ENCODE peak calls at places on chromosomes 5 and 9, in nine cellular contexts. O is SW480; W is frontal cortex; P is T-helper 2 cell; D is stimulated activated CD4-positive, alpha-beta T cell treated with anti-CD3 and anti-CD28 coated beads, Interleukin-12 subunit alpha, Interleukin-12 subunit beta, amount 100 ng/mL, for 4 hours; B is WTC11; K is SK-N-MC; L is RPMI7951; I is effector memory CD8-positive, alpha-beta T cell. M is an unnamed sample.

GRCh38 chr5:171712616-171713015 is 73.0 kb upstream of the SMIM23 start:
- DNase-seq in O (no peak), W (no peak), P (no peak), D (no peak), B (no peak), K (no peak), L (no peak), I (no peak), M (no peak)

GRCh38 chr9:122445155-122445749 is 32.5 kb downstream of the OR1J1 start:
- DNase-seq in O (no peak), W (no peak), P (no peak), D (no peak), B (no peak), K (no peak), L (peak; percentile 52), I (no peak), M (no peak)

GRCh38 chr5:172561151-172561550 is 79.9 kb upstream of the NEURL1B start:
- DNase-seq in O (no peak), W (no peak), P (no peak), D (no peak), B (no peak), K (no peak), L (no peak), I (no peak), M (no peak)

GRCh38 chr5:52342361-52342760 is 445.4 kb upstream of the ITGA1 start:
- DNase-seq in O (no peak), W (no peak), P (no peak), D (no peak), B (no peak), K (no peak), L (no peak), I (no peak), M (no peak)

GRCh38 chr5:111296570-111296969 is 72.4 kb downstream of the CAMK4 start:
- DNase-seq in O (no peak), W (no peak), P (no peak), D (no peak), B (no peak), K (no peak), L (no peak), I (no peak), M (no peak)

GRCh38 chr9:109793921-109794320 is 13.9 kb downstream of the PALM2AKAP2 start:
- DNase-seq in O (no peak), W (no peak), P (no peak), D (no peak), B (no peak), K (no peak), L (no peak), I (no peak), M (no peak)

GRCh38 chr5:155625897-155626543 is 612.5 kb downstream of the KIF4B start:
- DNase-seq in O (no peak), W (no peak), P (no peak), D (no peak), B (no peak), K (no peak), L (no peak), I (no peak), M (no peak)

GRCh38 chr9:35756743-35757526 is 2.9 kb upstream of the MSMP start:
- DNase-seq in O (peak; percentile 80), W (peak; percentile 41), P (peak; percentile 86), D (peak; percentile 23), B (peak; percentile 81), K (no peak), L (peak; percentile 22), I (no peak), M (no peak)

GRCh38 chr9:127519301-127520166 is 68.2 kb downstream of the LRSAM1 start:
- DNase-seq in O (peak; percentile 93), W (no peak), P (peak; percentile 18), D (peak; percentile 11), B (no peak), K (no peak), L (peak; percentile 99), I (peak; percentile 24), M (no peak)

GRCh38 chr5:180670586-180671359 is 21.4 kb upstream of the FLT4 start:
- DNase-seq in O (peak; percentile 62), W (peak; percentile 65), P (peak; percentile 65), D (peak; percentile 48), B (peak; percentile 63), K (no peak), L (peak; percentile 41), I (peak; percentile 24), M (peak; percentile 56)

GRCh38 chr9:37348917-37349316 is 73.6 kb upstream of the GRHPR start:
- DNase-seq in O (no peak), W (no peak), P (no peak), D (no peak), B (no peak), K (no peak), L (no peak), I (no peak), M (no peak)

GRCh38 chr5:110702704-110703103 is 23.8 kb downstream of the TMEM232 start:
- DNase-seq in O (no peak), W (no peak), P (no peak), D (no peak), B (no peak), K (no peak), L (no peak), I (no peak), M (no peak)

GRCh38 chr9:113461285-113461684 is 2.2 kb upstream of the RGS3 start:
- DNase-seq in O (no peak), W (no peak), P (no peak), D (no peak), B (no peak), K (no peak), L (no peak), I (no peak), M (no peak)

GRCh38 chr9:135275163-135275925 is 187.9 kb downstream of the OLFM1 start:
- DNase-seq in O (no peak), W (peak; percentile 62), P (no peak), D (no peak), B (no peak), K (no peak), L (no peak), I (no peak), M (no peak)

GRCh38 chr5:31023105-31023504 is 170.4 kb upstream of the CDH6 start:
- DNase-seq in O (no peak), W (no peak), P (no peak), D (no peak), B (no peak), K (no peak), L (no peak), I (no peak), M (no peak)

GRCh38 chr5:118857700-118858099 is 130.6 kb downstream of the DTWD2 start:
- DNase-seq in O (no peak), W (no peak), P (no peak), D (no peak), B (no peak), K (no peak), L (no peak), I (no peak), M (no peak)

GRCh38 chr5:119439140-119439625 is 13.1 kb upstream of the HSD17B4 start:
- DNase-seq in O (no peak), W (no peak), P (no peak), D (no peak), B (no peak), K (no peak), L (peak; percentile 43), I (no peak), M (peak; percentile 45)

GRCh38 chr5:142056831-142057696 is 44.2 kb upstream of the GNPDA1 start:
- DNase-seq in O (no peak), W (no peak), P (no peak), D (no peak), B (no peak), K (peak; percentile 58), L (no peak), I (no peak), M (no peak)

GRCh38 chr9:19640023-19640422 is 148.8 kb downstream of the SLC24A2 start:
- DNase-seq in O (no peak), W (no peak), P (no peak), D (no peak), B (no peak), K (no peak), L (no peak), I (no peak), M (no peak)

GRCh38 chr5:355379-355935 is 33.9 kb downstream of the AHRR start:
- DNase-seq in O (no peak), W (no peak), P (no peak), D (no peak), B (no peak), K (no peak), L (no peak), I (no peak), M (no peak)

GRCh38 chr5:80382488-80382887 is 25.4 kb upstream of the ZFYVE16 start:
- DNase-seq in O (no peak), W (no peak), P (no peak), D (no peak), B (no peak), K (no peak), L (no peak), I (no peak), M (no peak)

GRCh38 chr5:155689403-155689802 is 637.6 kb upstream of the SGCD start:
- DNase-seq in O (no peak), W (no peak), P (no peak), D (no peak), B (no peak), K (no peak), L (no peak), I (no peak), M (no peak)

GRCh38 chr9:11805969-11806368 is 887.2 kb upstream of the TYRP1 start:
- DNase-seq in O (no peak), W (no peak), P (no peak), D (no peak), B (no peak), K (no peak), L (no peak), I (no peak), M (no peak)

GRCh38 chr5:116437922-116438578 is 136.6 kb downstream of the SEMA6A start:
- DNase-seq in O (no peak), W (no peak), P (no peak), D (no peak), B (no peak), K (no peak), L (no peak), I (no peak), M (peak; percentile 2)

GRCh38 chr5:177343777-177344176 is 7.7 kb downstream of the LMAN2 start:
- DNase-seq in O (no peak), W (no peak), P (no peak), D (no peak), B (no peak), K (no peak), L (no peak), I (no peak), M (no peak)

GRCh38 chr5:9082996-9083395 is 462.9 kb downstream of the SEMA5A start:
- DNase-seq in O (no peak), W (no peak), P (no peak), D (no peak), B (no peak), K (no peak), L (no peak), I (no peak), M (no peak)

GRCh38 chr5:158013939-158014338 is 155.0 kb upstream of the CLINT1 start:
- DNase-seq in O (peak; percentile 39), W (no peak), P (peak; percentile 3), D (no peak), B (peak; percentile 50), K (no peak), L (peak; percentile 9), I (no peak), M (peak; percentile 69)

GRCh38 chr5:142795246-142795645 is 25.1 kb downstream of the ARHGAP26 start:
- DNase-seq in O (no peak), W (no peak), P (no peak), D (no peak), B (no peak), K (no peak), L (no peak), I (no peak), M (no peak)

GRCh38 chr5:163880307-163880706 is 374.9 kb downstream of the MAT2B start:
- DNase-seq in O (no peak), W (no peak), P (no peak), D (no peak), B (no peak), K (no peak), L (peak; percentile 11), I (no peak), M (no peak)

GRCh38 chr5:61915646-61916045 is 390.4 kb upstream of the KIF2A start:
- DNase-seq in O (no peak), W (no peak), P (no peak), D (no peak), B (peak; percentile 26), K (no peak), L (no peak), I (no peak), M (peak; percentile 17)

GRCh38 chr9:95605826-95606555 is 89.2 kb upstream of the PTCH1 start:
- DNase-seq in O (no peak), W (no peak), P (no peak), D (no peak), B (no peak), K (peak; percentile 51), L (peak; percentile 6), I (no peak), M (no peak)

M was measured in SK-MEL-5.